ENCODE peak calls at places on chromosomes 4 and X, in eight cellular contexts. One of them, this sample, is unnamed.

GRCh38 chrX:139826065-139827044 is 106.5 kb downstream of the ATP11C start:
- DNase-seq in K562: no peak
- DNase-seq in suprapubic skin: no peak
- DNase-seq in sigmoid colon: no peak
- DNase-seq in GM12878: no peak
- DNase-seq in stomach: no peak
- DNase-seq in SK-N-SH: no peak
- DNase-seq in HepG2: no peak
- DNase-seq in this sample: no peak

GRCh38 chr4:73443224-73443623 is 7.2 kb downstream of the AFP start:
- DNase-seq in K562: no peak
- DNase-seq in sigmoid colon: no peak
- DNase-seq in suprapubic skin: no peak
- DNase-seq in HepG2: no peak
- DNase-seq in GM12878: no peak
- DNase-seq in SK-N-SH: no peak
- DNase-seq in stomach: no peak
- DNase-seq in this sample: no peak

GRCh38 chr4:91620952-91621351 is 682.8 kb upstream of the GRID2 start:
- DNase-seq in HepG2: no peak
- DNase-seq in suprapubic skin: no peak
- DNase-seq in sigmoid colon: no peak
- DNase-seq in stomach: no peak
- DNase-seq in SK-N-SH: no peak
- DNase-seq in GM12878: no peak
- DNase-seq in K562: no peak
- DNase-seq in this sample: no peak

GRCh38 chrX:139877710-139878414 is 55.0 kb downstream of the ATP11C start:
- DNase-seq in HepG2: no peak
- DNase-seq in GM12878: no peak
- DNase-seq in sigmoid colon: no peak
- DNase-seq in suprapubic skin: no peak
- DNase-seq in SK-N-SH: no peak
- DNase-seq in stomach: no peak
- DNase-seq in K562: peak
- DNase-seq in this sample: no peak

GRCh38 chrX:128396601-128397000 is 344.4 kb upstream of the ACTRT1 start:
- DNase-seq in stomach: no peak
- DNase-seq in HepG2: no peak
- DNase-seq in sigmoid colon: no peak
- DNase-seq in suprapubic skin: no peak
- DNase-seq in SK-N-SH: no peak
- DNase-seq in GM12878: no peak
- DNase-seq in K562: no peak
- DNase-seq in this sample: no peak

GRCh38 chrX:109390556-109390955 is 91.3 kb downstream of the GUCY2F start:
- DNase-seq in SK-N-SH: no peak
- DNase-seq in stomach: no peak
- DNase-seq in HepG2: no peak
- DNase-seq in GM12878: no peak
- DNase-seq in K562: no peak
- DNase-seq in sigmoid colon: no peak
- DNase-seq in suprapubic skin: no peak
- DNase-seq in this sample: no peak

GRCh38 chr4:182925298-182925738 is 8.1 kb upstream of the DCTD start:
- DNase-seq in SK-N-SH: peak
- DNase-seq in GM12878: peak
- DNase-seq in sigmoid colon: no peak
- DNase-seq in stomach: peak
- DNase-seq in suprapubic skin: no peak
- DNase-seq in HepG2: peak
- DNase-seq in K562: peak
- DNase-seq in this sample: peak

GRCh38 chrX:67893931-67894330 is 350.1 kb downstream of the AR start:
- DNase-seq in SK-N-SH: no peak
- DNase-seq in suprapubic skin: no peak
- DNase-seq in HepG2: no peak
- DNase-seq in GM12878: no peak
- DNase-seq in sigmoid colon: no peak
- DNase-seq in K562: peak
- DNase-seq in stomach: no peak
- DNase-seq in this sample: no peak

GRCh38 chr4:124279741-124280140 is 432.8 kb downstream of the ANKRD50 start:
- DNase-seq in HepG2: no peak
- DNase-seq in stomach: no peak
- DNase-seq in GM12878: no peak
- DNase-seq in SK-N-SH: peak
- DNase-seq in suprapubic skin: no peak
- DNase-seq in sigmoid colon: no peak
- DNase-seq in K562: no peak
- DNase-seq in this sample: no peak

GRCh38 chrX:14798805-14799397 is 74.0 kb downstream of the FANCB start:
- DNase-seq in K562: no peak
- DNase-seq in sigmoid colon: no peak
- DNase-seq in GM12878: no peak
- DNase-seq in suprapubic skin: no peak
- DNase-seq in stomach: no peak
- DNase-seq in HepG2: no peak
- DNase-seq in SK-N-SH: no peak
- DNase-seq in this sample: no peak

GRCh38 chrX:135437867-135438733 is 16.4 kb downstream of the SMIM10L2A start:
- DNase-seq in HepG2: peak
- DNase-seq in GM12878: no peak
- DNase-seq in K562: peak
- DNase-seq in stomach: no peak
- DNase-seq in sigmoid colon: no peak
- DNase-seq in suprapubic skin: no peak
- DNase-seq in SK-N-SH: peak
- DNase-seq in this sample: no peak

GRCh38 chr4:40976343-40976742 is 226.6 kb downstream of the NSUN7 start:
- DNase-seq in stomach: peak
- DNase-seq in HepG2: peak
- DNase-seq in suprapubic skin: no peak
- DNase-seq in sigmoid colon: no peak
- DNase-seq in SK-N-SH: peak
- DNase-seq in K562: peak
- DNase-seq in GM12878: no peak
- DNase-seq in this sample: peak

GRCh38 chr4:119517361-119518229 is 111.0 kb downstream of the PDE5A start:
- DNase-seq in SK-N-SH: peak
- DNase-seq in suprapubic skin: no peak
- DNase-seq in HepG2: peak
- DNase-seq in GM12878: no peak
- DNase-seq in sigmoid colon: no peak
- DNase-seq in K562: no peak
- DNase-seq in stomach: no peak
- DNase-seq in this sample: no peak

GRCh38 chr4:2393353-2394270 is 24.8 kb downstream of the ZFYVE28 start:
- DNase-seq in K562: peak
- DNase-seq in GM12878: no peak
- DNase-seq in HepG2: peak
- DNase-seq in sigmoid colon: no peak
- DNase-seq in suprapubic skin: no peak
- DNase-seq in SK-N-SH: no peak
- DNase-seq in stomach: peak
- DNase-seq in this sample: peak

DNA sequence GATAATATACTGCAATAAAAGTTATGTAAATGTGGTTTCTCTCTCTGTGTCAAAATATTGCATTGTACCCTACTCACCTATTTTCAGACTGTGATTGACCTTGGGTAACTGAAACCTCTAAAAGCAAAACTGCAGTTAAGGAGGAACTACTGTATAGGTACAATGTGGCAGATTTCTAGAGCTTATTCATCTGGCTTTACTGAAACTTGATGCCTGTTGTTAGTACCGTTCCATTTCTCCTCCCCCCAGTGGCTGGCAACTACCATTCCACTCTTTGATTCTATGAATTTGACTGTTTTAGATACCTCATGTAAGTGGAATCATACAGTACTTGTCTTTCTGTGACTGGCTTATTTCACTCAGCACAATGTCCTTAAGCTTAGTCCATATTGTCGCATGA is 61.9 kb downstream of the HOPX start:
- DNase-seq in suprapubic skin: no peak
- DNase-seq in HepG2: no peak
- DNase-seq in K562: no peak
- DNase-seq in GM12878: no peak
- DNase-seq in SK-N-SH: peak
- DNase-seq in sigmoid colon: no peak
- DNase-seq in stomach: no peak
- DNase-seq in this sample: no peak
- TF ChIP-seq EP300 in suprapubic skin: no peak
- TF ChIP-seq EP300 in HepG2: no peak
- TF ChIP-seq EP300 in K562: no peak
- TF ChIP-seq EP300 in GM12878: no peak
- TF ChIP-seq EP300 in SK-N-SH: no peak
- TF ChIP-seq EP300 in sigmoid colon: no peak
- TF ChIP-seq EP300 in stomach: no peak
- TF ChIP-seq EP300 in this sample: no peak

DNA sequence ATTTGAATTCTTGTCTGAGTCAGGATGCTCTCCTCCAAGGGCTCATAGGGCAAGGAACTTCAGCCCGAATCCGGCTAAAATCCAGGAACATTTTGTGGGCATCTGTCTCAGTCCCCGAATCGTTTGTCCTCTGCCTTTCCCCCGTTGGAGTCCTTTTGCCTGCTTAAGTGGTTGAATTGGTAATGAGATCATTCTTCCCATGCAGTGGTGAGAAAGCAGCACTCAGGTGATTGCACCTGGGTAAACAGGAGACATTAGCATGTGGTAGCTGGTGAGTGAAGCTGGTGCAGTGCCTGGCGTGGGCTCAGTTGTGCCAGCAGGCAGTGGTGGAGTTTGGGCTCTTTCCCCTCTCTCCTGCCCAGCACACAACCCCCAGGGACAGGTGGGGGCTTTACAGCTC is 61.9 kb upstream of the MTM1 start:
- DNase-seq in GM12878: no peak
- DNase-seq in stomach: no peak
- DNase-seq in K562: no peak
- DNase-seq in SK-N-SH: no peak
- DNase-seq in HepG2: no peak
- DNase-seq in sigmoid colon: no peak
- DNase-seq in suprapubic skin: no peak
- DNase-seq in this sample: no peak
- TF ChIP-seq POLR2AphosphoS5 in GM12878: no peak
- TF ChIP-seq POLR2AphosphoS5 in stomach: no peak
- TF ChIP-seq POLR2AphosphoS5 in K562: no peak
- TF ChIP-seq POLR2AphosphoS5 in SK-N-SH: no peak
- TF ChIP-seq POLR2AphosphoS5 in HepG2: no peak
- TF ChIP-seq POLR2AphosphoS5 in sigmoid colon: no peak
- TF ChIP-seq POLR2AphosphoS5 in suprapubic skin: no peak
- TF ChIP-seq POLR2AphosphoS5 in this sample: no peak

GRCh38 chrX:107576841-107577240 is 51.5 kb upstream of the PRPS1 start:
- DNase-seq in GM12878: no peak
- DNase-seq in SK-N-SH: no peak
- DNase-seq in HepG2: no peak
- DNase-seq in K562: no peak
- DNase-seq in suprapubic skin: no peak
- DNase-seq in sigmoid colon: no peak
- DNase-seq in stomach: no peak
- DNase-seq in this sample: no peak

GRCh38 chrX:107573016-107573415 is 55.3 kb upstream of the PRPS1 start:
- DNase-seq in suprapubic skin: no peak
- DNase-seq in HepG2: no peak
- DNase-seq in GM12878: no peak
- DNase-seq in K562: peak
- DNase-seq in sigmoid colon: no peak
- DNase-seq in stomach: no peak
- DNase-seq in SK-N-SH: no peak
- DNase-seq in this sample: no peak

GRCh38 chrX:107576392-107576791 is 51.9 kb upstream of the PRPS1 start:
- DNase-seq in HepG2: no peak
- DNase-seq in sigmoid colon: no peak
- DNase-seq in K562: no peak
- DNase-seq in stomach: no peak
- DNase-seq in suprapubic skin: no peak
- DNase-seq in GM12878: no peak
- DNase-seq in SK-N-SH: no peak
- DNase-seq in this sample: no peak

GRCh38 chrX:107574054-107574683 is 54.1 kb upstream of the PRPS1 start:
- DNase-seq in suprapubic skin: no peak
- DNase-seq in SK-N-SH: no peak
- DNase-seq in GM12878: no peak
- DNase-seq in K562: no peak
- DNase-seq in stomach: no peak
- DNase-seq in HepG2: peak
- DNase-seq in sigmoid colon: no peak
- DNase-seq in this sample: no peak

GRCh38 chrX:107574711-107575110 is 53.6 kb upstream of the PRPS1 start:
- DNase-seq in stomach: no peak
- DNase-seq in K562: no peak
- DNase-seq in suprapubic skin: no peak
- DNase-seq in sigmoid colon: no peak
- DNase-seq in SK-N-SH: no peak
- DNase-seq in GM12878: no peak
- DNase-seq in HepG2: no peak
- DNase-seq in this sample: no peak
- TF ChIP-seq EP300 in stomach: no peak
- TF ChIP-seq EP300 in K562: no peak
- TF ChIP-seq EP300 in suprapubic skin: no peak
- TF ChIP-seq EP300 in sigmoid colon: no peak
- TF ChIP-seq EP300 in SK-N-SH: no peak
- TF ChIP-seq EP300 in GM12878: no peak
- TF ChIP-seq EP300 in HepG2: no peak
- TF ChIP-seq EP300 in this sample: no peak

GRCh38 chrX:103742339-103742738 is 31.6 kb downstream of the TMEM31 start:
- DNase-seq in suprapubic skin: no peak
- DNase-seq in GM12878: no peak
- DNase-seq in stomach: no peak
- DNase-seq in sigmoid colon: no peak
- DNase-seq in HepG2: no peak
- DNase-seq in K562: no peak
- DNase-seq in SK-N-SH: no peak
- DNase-seq in this sample: no peak
- TF ChIP-seq POLR2AphosphoS5 in suprapubic skin: no peak
- TF ChIP-seq POLR2AphosphoS5 in GM12878: no peak
- TF ChIP-seq POLR2AphosphoS5 in stomach: no peak
- TF ChIP-seq POLR2AphosphoS5 in sigmoid colon: no peak
- TF ChIP-seq POLR2AphosphoS5 in HepG2: no peak
- TF ChIP-seq POLR2AphosphoS5 in K562: no peak
- TF ChIP-seq POLR2AphosphoS5 in SK-N-SH: no peak
- TF ChIP-seq POLR2AphosphoS5 in this sample: no peak

DNA sequence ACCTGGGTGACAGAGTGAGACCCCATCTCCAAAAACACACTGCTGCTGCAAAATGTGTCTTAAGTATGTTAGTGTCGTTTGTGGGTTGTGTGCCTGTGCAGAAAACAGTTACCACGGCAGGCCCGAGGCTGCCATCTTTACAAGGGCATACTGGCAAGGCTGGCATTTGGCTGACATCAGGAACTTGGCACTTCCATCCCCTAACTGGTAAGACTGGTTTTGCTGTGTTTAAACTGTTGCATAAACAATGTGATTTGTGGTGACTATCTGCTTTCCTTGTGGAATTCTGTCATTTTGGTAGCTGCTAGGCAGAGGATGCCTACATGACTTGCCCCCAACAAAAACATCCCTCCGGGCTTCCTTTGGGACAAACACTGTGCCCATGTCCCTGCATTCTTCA is 12.3 kb downstream of the LRP2BP start:
- DNase-seq in GM12878: no peak
- DNase-seq in K562: no peak
- DNase-seq in HepG2: no peak
- DNase-seq in stomach: peak
- DNase-seq in suprapubic skin: no peak
- DNase-seq in sigmoid colon: no peak
- DNase-seq in SK-N-SH: no peak
- DNase-seq in this sample: peak
- TF ChIP-seq EP300 in GM12878: no peak
- TF ChIP-seq EP300 in K562: no peak
- TF ChIP-seq EP300 in HepG2: no peak
- TF ChIP-seq EP300 in stomach: no peak
- TF ChIP-seq EP300 in suprapubic skin: no peak
- TF ChIP-seq EP300 in sigmoid colon: no peak
- TF ChIP-seq EP300 in SK-N-SH: no peak
- TF ChIP-seq EP300 in this sample: no peak

This sample was measured in transverse colon.